ENCODE peak calls at places on chromosome 6, in six cellular contexts. K is tibial artery, D is mesenchymal stem cell, H is A549, X is prostate gland, E is cardiac muscle cell. A is an unnamed sample.

GRCh38 chr6:27651371-27651732 is 178.4 kb upstream of the ZNF184 start:
- DNase-seq in E (peak; percentile 47), K (no peak), X (no peak), H (no peak), D (peak; percentile 14), A (no peak)

GRCh38 chr6:97292671-97293070 is 9.7 kb upstream of the MMS22L start:
- DNase-seq in K (no peak), H (no peak), E (no peak), X (no peak), D (peak; percentile 85), A (no peak)

GRCh38 chr6:89257346-89257745 is 40.2 kb upstream of the GABRR1 start:
- DNase-seq in E (no peak), D (no peak), H (no peak), K (no peak), X (no peak), A (no peak)

GRCh38 chr6:2795960-2796359 is 30.8 kb downstream of the WRNIP1 start:
- DNase-seq in E (no peak), X (no peak), K (no peak), D (no peak), H (no peak), A (no peak)

GRCh38 chr6:166253277-166254229 is 54.6 kb downstream of the PRR18 start:
- DNase-seq in D (peak; percentile 15), X (no peak), H (no peak), E (peak; percentile 58), K (no peak), A (no peak)

GRCh38 chr6:157597461-157598312 is 216.7 kb downstream of the ZDHHC14 start:
- DNase-seq in X (peak; percentile 94), E (peak; percentile 46), H (peak; percentile 28), D (peak; percentile 39), K (peak; percentile 61), A (no peak)

GRCh38 chr6:121652726-121653623 is 217.5 kb downstream of the GJA1 start:
- DNase-seq in K (peak; percentile 75), X (peak; percentile 21), E (no peak), D (peak; percentile 94), H (peak; percentile 2), A (peak; percentile 20)

GRCh38 chr6:8543714-8544113 is 108.4 kb upstream of the SLC35B3 start:
- DNase-seq in D (no peak), E (no peak), H (no peak), K (no peak), X (no peak), A (no peak)

GRCh38 chr6:34234667-34235604 is 1.7 kb upstream of the HMGA1 start:
- DNase-seq in H (no peak), K (no peak), E (peak; percentile 93), X (no peak), D (no peak), A (no peak)

GRCh38 chr6:69610073-69610472 is 186.7 kb downstream of the LMBRD1 start:
- DNase-seq in H (no peak), D (no peak), X (no peak), E (no peak), K (no peak), A (no peak)

GRCh38 chr6:116041934-116042333 is 18.8 kb downstream of the FRK start:
- DNase-seq in D (no peak), X (no peak), K (no peak), H (no peak), E (no peak), A (no peak)

GRCh38 chr6:1504465-1504864 is 105.2 kb upstream of the FOXC1 start:
- DNase-seq in X (no peak), H (no peak), E (no peak), D (no peak), K (no peak), A (no peak)

GRCh38 chr6:127737768-127738167 is 160.8 kb downstream of the C6orf58 start:
- DNase-seq in H (no peak), E (no peak), D (no peak), X (no peak), K (no peak), A (no peak)

GRCh38 chr6:130885392-130886192 is 58.4 kb downstream of the SMLR1 start:
- DNase-seq in X (peak; percentile 77), D (peak; percentile 79), E (peak; percentile 85), H (peak; percentile 40), K (peak; percentile 68), A (no peak)

GRCh38 chr6:108751851-108752732 is 96.1 kb upstream of the ARMC2 start:
- DNase-seq in X (no peak), D (no peak), K (no peak), H (no peak), E (no peak), A (no peak)

GRCh38 chr6:33018904-33019303 is 9.5 kb upstream of the HLA-DOA start:
- DNase-seq in K (peak; percentile 79), X (peak; percentile 36), H (no peak), E (no peak), D (peak; percentile 92), A (peak; percentile 7)

GRCh38 chr6:25954756-25955155 is 7.8 kb upstream of the TRIM38 start:
- DNase-seq in D (no peak), H (no peak), K (no peak), E (no peak), X (no peak), A (no peak)

GRCh38 chr6:120198033-120198432 is 848.5 kb upstream of the MAN1A1 start:
- DNase-seq in X (no peak), H (no peak), E (peak; percentile 36), D (peak; percentile 95), K (no peak), A (no peak)

GRCh38 chr6:13708679-13709261 is 2.9 kb downstream of the RANBP9 start:
- DNase-seq in K (no peak), H (no peak), E (no peak), X (no peak), D (peak; percentile 38), A (no peak)

DNA sequence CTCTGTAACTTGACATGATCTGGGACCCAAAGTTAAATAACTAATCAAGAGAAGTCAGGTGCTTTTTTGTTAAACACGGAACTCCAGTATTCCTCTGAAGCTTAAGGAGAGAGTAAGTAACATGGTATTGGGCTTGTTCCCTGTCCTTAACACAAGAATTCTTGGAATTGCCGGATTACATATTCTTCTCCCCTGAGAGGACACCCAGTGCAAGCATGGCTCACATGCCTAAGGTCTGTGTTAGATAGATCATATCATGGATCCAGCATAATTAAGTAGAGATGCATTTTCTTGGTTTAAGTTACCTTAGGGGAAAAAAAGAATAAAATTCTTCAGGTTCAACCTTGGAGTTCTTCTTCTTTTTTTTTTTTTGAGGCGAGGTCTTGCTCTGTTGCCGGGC is 53.9 kb downstream of the AKAP12 start:
- DNase-seq in K (no peak), E (no peak), X (no peak), H (no peak), D (no peak), A (no peak)
- H3K4me3 ChIP-seq in K (no peak overlapping the region), E (no peak overlapping the region), X (no peak overlapping the region), H (no peak overlapping the region), D (no peak overlapping the region), A (no peak overlapping the region)

GRCh38 chr6:21914121-21914973 is 320.8 kb downstream of the SOX4 start:
- DNase-seq in K (peak; percentile 69), D (peak; percentile 22), X (peak; percentile 25), H (no peak), E (no peak), A (no peak)

GRCh38 chr6:21918081-21918480 is 324.5 kb downstream of the SOX4 start:
- DNase-seq in K (no peak), D (no peak), H (no peak), E (no peak), X (peak; percentile 20), A (no peak)

GRCh38 chr6:21911208-21911607 is 317.7 kb downstream of the SOX4 start:
- DNase-seq in K (no peak), X (no peak), E (no peak), D (no peak), H (no peak), A (no peak)

GRCh38 chr6:21918666-21919065 is 325.1 kb downstream of the SOX4 start:
- DNase-seq in K (no peak), D (no peak), H (no peak), X (no peak), E (no peak), A (no peak)

GRCh38 chr6:21915707-21916399 is 322.3 kb downstream of the SOX4 start:
- DNase-seq in D (peak; percentile 52), E (no peak), H (no peak), K (no peak), X (no peak), A (no peak)
- H3K4me3 ChIP-seq in D (peak overlapping the region; percentile 71), E (no peak overlapping the region), H (no peak overlapping the region), K (peak overlapping the region; percentile 10), X (no peak overlapping the region), A (peak overlapping the region; percentile 19)

GRCh38 chr6:41442800-41443501 is 103.2 kb upstream of the FOXP4 start:
- DNase-seq in K (peak; percentile 64), X (peak; percentile 39), D (peak; percentile 52), H (no peak), E (peak; percentile 92), A (no peak)
- H3K4me3 ChIP-seq in K (peak overlapping the region; percentile 23), X (no peak overlapping the region), D (no peak overlapping the region), H (no peak overlapping the region), E (peak overlapping the region; percentile 17), A (no peak overlapping the region)

DNA sequence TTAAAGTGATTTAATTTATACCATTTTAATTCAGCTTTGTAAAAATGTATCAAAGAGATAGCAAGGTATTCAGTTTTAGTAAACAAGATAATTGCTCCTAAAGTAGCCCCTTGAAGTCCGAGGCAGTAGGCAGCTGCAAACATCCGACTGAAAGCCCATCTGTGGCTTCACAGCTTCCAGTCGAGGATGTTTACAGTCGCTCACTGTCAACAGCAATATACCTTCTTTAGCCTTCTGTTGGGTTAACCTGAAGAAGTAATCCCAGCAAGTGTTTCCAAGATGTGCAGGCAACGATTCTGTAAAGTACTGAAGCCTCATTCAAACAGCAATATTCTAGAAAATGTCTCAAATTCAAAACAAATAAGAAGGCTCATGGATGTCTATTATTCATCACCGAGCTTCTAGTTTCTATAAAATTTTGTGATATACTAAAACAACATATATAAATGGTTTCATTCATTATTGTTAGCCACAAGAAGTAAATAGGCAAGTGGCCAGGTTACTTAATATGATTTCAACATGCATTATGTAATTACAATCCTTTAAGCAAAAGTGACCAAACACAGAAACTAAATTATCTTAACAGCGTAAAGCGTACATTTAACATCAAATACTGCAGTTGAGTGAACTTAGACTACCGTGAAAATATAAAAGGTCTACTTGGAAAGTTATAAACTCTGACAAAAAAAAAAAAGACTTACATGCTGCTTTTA is 115.0 kb downstream of the OGFRL1 start:
- DNase-seq in K (no peak), E (no peak), X (no peak), D (peak; percentile 41), H (no peak), A (no peak)
- H3K4me3 ChIP-seq in K (no peak overlapping the region), E (no peak overlapping the region), X (no peak overlapping the region), D (no peak overlapping the region), H (peak overlapping the region; percentile 48), A (peak overlapping the region; percentile 57)